ENCODE peak calls at places on chromosomes 2 and 18, in seven cellular contexts. Y is foreskin fibroblast, V is fibroblast of the aortic adventitia, O is cardiac muscle cell, X is GM06990, G is dorsolateral prefrontal cortex, F is psoas muscle. C is an unnamed sample.

GRCh38 chr18:44897445-44898215 is 216.9 kb downstream of the SETBP1 start:
- DNase-seq in F (no peak), V (no peak), Y (no peak), X (no peak), G (no peak), O (no peak), C (peak; percentile 51)

GRCh38 chr18:8701546-8702118 is 3.7 kb upstream of the MTCL1 start:
- DNase-seq in V (peak; percentile 87), X (no peak), Y (peak; percentile 92), G (no peak), F (no peak), O (no peak), C (no peak)

GRCh38 chr2:188978291-188979081 is 4.3 kb downstream of the COL3A1 start:
- DNase-seq in O (peak; percentile 51), Y (peak; percentile 83), G (no peak), F (no peak), X (peak; percentile 13), V (peak; percentile 98), C (peak; percentile 68)

GRCh38 chr2:19360881-19361321 is 2.5 kb upstream of the OSR1 start:
- DNase-seq in Y (no peak), X (no peak), F (no peak), O (no peak), V (no peak), G (no peak), C (no peak)

GRCh38 chr2:119253760-119254600 is 30.3 kb downstream of the STEAP3 start:
- DNase-seq in F (no peak), V (no peak), G (no peak), Y (no peak), O (no peak), X (no peak), C (no peak)

GRCh38 chr2:237486819-237487448 is at the start of gene MLPH:
- DNase-seq in V (no peak), Y (peak; percentile 89), O (peak; percentile 48), F (peak; percentile 32), G (no peak), X (no peak), C (no peak)

GRCh38 chr18:62523631-62524442 is 1.0 kb downstream of the ZCCHC2 start:
- DNase-seq in Y (peak; percentile 76), F (peak; percentile 56), X (peak; percentile 78), O (peak; percentile 77), V (peak; percentile 42), G (peak; percentile 35), C (peak; percentile 13)

GRCh38 chr2:172193331-172194089 is 90.8 kb upstream of the DLX2 start:
- DNase-seq in O (no peak), G (no peak), Y (no peak), F (no peak), V (no peak), X (no peak), C (no peak)

GRCh38 chr2:86632672-86633071 is 9.0 kb upstream of the RNF103 start:
- DNase-seq in Y (no peak), G (no peak), V (no peak), X (no peak), O (no peak), F (no peak), C (no peak)

GRCh38 chr2:216115224-216115582 is 6.1 kb downstream of the XRCC5 start:
- DNase-seq in O (no peak), G (no peak), V (no peak), X (no peak), Y (no peak), F (no peak), C (no peak)

GRCh38 chr2:170324640-170325046 is 146.7 kb downstream of the MYO3B start:
- DNase-seq in O (peak; percentile 67), Y (peak; percentile 65), F (no peak), V (peak; percentile 43), G (peak; percentile 4), X (no peak), C (peak; percentile 44)

GRCh38 chr2:165584126-165584525 is 114.6 kb downstream of the CSRNP3 start:
- DNase-seq in V (no peak), X (no peak), O (no peak), G (no peak), Y (no peak), F (no peak), C (no peak)

GRCh38 chr2:221822416-221822815 is 250.3 kb upstream of the EPHA4 start:
- DNase-seq in X (no peak), G (no peak), V (peak; percentile 51), O (no peak), F (no peak), Y (peak; percentile 5), C (no peak)

GRCh38 chr2:220855296-220855695 is 716.8 kb downstream of the EPHA4 start:
- DNase-seq in X (no peak), F (no peak), Y (peak; percentile 67), V (no peak), O (peak; percentile 94), G (no peak), C (peak; percentile 95)

GRCh38 chr2:60551241-60552095 is 2.0 kb downstream of the BCL11A start:
- DNase-seq in Y (peak; percentile 71), V (no peak), O (peak; percentile 54), X (peak; percentile 78), F (no peak), G (no peak), C (peak; percentile 53)

GRCh38 chr2:75320893-75321292 is 121.6 kb upstream of the TACR1 start:
- DNase-seq in G (no peak), V (no peak), Y (no peak), O (no peak), X (no peak), F (no peak), C (no peak)

GRCh38 chr2:96174251-96175144 is 29.3 kb upstream of the DUSP2 start:
- DNase-seq in G (peak; percentile 73), F (peak; percentile 64), X (peak; percentile 54), Y (peak; percentile 81), O (peak; percentile 81), V (peak; percentile 53), C (peak; percentile 90)

GRCh38 chr2:209653164-209653563 is 118.5 kb upstream of the UNC80 start:
- DNase-seq in F (no peak), V (no peak), Y (no peak), X (no peak), O (no peak), G (no peak), C (no peak)

GRCh38 chr2:28980368-28981015 is 606 bp upstream of the TOGARAM2 start:
- DNase-seq in X (no peak), F (no peak), G (no peak), V (no peak), O (no peak), Y (no peak), C (no peak)

GRCh38 chr2:224039080-224039769 is at the start of gene SERPINE2:
- DNase-seq in O (peak; percentile 79), V (peak; percentile 61), F (peak; percentile 52), G (peak; percentile 70), X (peak; percentile 30), Y (peak; percentile 95), C (peak; percentile 82)
- H3K4me3 ChIP-seq in O (peak within 1 kb of the TSS; percentile 88), V (peak within 1 kb of the TSS; percentile 94), F (peak within 1 kb of the TSS; percentile 78), G (peak within 1 kb of the TSS; percentile 84), X (peak within 1 kb of the TSS; percentile 55), Y (peak within 1 kb of the TSS; percentile 61), C (peak within 1 kb of the TSS; percentile 77)

DNA sequence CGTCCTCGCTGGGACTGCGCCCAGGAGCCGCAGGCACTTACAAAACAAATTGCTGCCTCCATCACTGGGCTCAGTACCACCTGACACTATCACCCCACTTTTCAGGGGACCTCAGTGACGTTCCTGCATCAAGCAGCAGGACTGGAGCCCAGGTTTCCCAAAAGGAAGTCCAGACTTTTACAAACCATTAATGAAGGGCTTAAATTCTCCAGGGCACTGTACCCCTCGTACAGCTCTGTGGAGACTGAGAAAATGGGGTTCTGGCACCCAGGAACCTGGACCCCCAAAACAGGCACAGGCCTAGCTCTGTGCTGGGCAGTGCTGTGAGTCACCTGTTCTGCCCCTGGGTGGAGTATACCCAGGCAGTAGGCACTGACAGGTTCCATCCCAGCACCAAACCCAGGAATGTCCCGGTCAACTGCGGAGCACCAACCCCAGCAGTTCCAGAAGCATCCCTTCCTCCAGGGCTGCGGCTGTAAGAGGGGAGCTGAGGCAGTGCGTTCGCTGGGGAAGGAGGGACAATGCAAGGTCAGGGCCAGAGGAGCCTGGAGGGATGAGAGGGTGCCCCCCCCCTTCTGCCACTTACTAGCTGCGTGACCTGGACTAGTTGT is 24.6 kb upstream of the NOTO start:
- DNase-seq in X (no peak), F (no peak), V (no peak), G (no peak), Y (no peak), O (no peak), C (no peak)
- H3K4me3 ChIP-seq in X (no peak overlapping the region), F (peak overlapping the region; percentile 75), V (peak overlapping the region; percentile 26), G (peak overlapping the region; percentile 70), Y (no peak overlapping the region), O (no peak overlapping the region), C (peak overlapping the region; percentile 58)

DNA sequence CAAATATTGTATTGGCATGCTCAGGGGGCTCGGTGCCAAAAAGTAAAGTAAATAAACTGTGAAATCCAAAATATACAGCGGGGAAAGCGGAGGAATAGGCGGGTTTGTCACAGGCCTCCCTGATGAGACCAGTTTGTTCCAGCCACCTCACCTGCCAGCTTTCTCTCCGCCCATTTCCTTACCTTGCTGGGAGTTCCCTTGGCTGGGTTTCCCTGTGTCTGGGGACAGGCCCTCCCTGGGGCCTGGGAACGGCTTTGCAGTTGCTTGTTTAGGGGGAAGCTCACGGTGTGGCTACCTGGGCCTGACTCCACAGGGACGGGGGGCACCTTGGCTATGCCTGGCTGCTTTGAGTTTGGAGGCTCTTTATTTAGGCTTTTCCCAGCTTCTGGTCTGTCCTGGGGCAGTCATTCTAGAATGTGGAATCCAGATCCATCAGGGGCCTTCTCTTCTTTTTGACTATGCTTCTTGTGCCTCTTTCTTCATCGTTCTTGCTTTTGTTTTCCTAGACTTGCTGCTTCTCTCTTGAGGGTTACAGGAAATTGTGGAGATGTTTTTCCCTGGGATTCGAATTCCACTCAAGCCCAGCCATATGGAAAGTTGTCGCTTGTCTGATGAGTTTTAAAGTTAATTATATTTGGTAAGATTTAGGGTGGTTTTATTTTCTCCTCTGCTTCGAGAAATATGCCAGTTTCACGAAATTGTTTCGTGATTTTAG is 2.3 kb downstream of the GLI2 start:
- DNase-seq in X (no peak), O (no peak), Y (no peak), F (no peak), V (no peak), G (no peak), C (no peak)
- H3K4me3 ChIP-seq in X (no peak overlapping the region), O (peak overlapping the region; percentile 83), Y (peak overlapping the region; percentile 78), F (peak overlapping the region; percentile 69), V (peak overlapping the region; percentile 82), G (peak overlapping the region; percentile 63), C (peak overlapping the region; percentile 88)

DNA sequence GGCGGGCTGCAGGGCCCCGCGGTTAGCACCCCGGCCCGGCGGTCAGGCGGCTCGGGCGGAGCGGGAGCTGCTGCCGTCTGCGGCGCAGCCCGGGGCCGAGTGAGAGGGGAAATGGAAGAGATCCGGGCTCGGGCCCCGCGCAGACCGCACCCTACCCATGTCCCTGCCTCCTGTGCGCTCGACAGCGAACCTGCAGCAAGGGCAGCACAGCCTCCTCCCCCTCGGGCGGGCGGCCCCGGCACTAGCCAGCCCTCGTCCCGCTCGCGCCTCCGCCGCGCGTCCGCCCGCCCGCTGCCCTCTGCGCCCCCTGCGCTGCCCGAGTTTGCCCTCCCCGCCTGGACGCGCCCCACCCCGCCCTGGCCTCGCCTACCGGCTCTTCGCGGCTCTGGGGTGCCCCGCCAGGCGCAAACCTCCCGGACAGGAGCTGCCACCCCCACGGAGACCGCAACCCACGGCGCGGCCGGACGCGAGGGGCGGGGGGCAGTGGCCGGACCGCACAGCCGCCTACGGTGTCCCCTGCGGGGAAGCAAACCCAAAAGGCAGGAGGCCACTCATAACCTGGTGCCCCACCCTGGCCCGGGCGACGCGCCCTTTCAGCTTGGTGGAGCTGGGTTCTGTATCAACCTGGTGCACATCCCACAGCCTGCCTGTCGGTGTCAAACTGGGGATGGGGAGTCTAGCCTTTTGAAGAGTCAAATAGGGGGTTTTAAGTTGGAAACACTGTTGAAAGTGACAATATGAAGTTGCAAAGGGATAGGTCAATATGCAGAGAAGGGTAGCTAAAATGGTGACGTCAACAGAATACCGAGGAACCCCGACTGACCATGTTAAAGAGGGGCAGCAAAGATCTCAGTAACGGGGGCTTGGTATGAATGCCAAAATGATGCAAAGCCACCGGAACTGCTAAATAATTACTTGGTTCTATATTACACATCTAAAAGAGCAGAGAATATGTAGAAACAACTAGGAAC is at the start of gene IHH:
- DNase-seq in O (peak; percentile 17), F (no peak), X (no peak), Y (peak; percentile 35), G (no peak), V (no peak), C (no peak)
- H3K4me3 ChIP-seq in O (peak within 1 kb of the TSS; percentile 3), F (peak within 1 kb of the TSS; percentile 47), X (no peak within 1 kb of the TSS), Y (no peak within 1 kb of the TSS), G (peak within 1 kb of the TSS; percentile 10), V (peak within 1 kb of the TSS; percentile 22), C (no peak within 1 kb of the TSS)